ENCODE peak calls at places on chromosomes 4 and X, in four cellular contexts. B is upper lobe of right lung, Z is esophagus squamous epithelium, C is tibial nerve. X is an unnamed sample.

GRCh38 chr4:142984871-142985585 is 138.9 kb upstream of the INPP4B start:
- DNase-seq in Z (no peak), B (no peak), C (no peak), X (no peak)

GRCh38 chr4:145843148-145843547 is 95.5 kb downstream of the ZNF827 start:
- DNase-seq in B (no peak), C (no peak), Z (no peak), X (no peak)

GRCh38 chrX:136608295-136608933 is 39.5 kb upstream of the CD40LG start:
- DNase-seq in Z (no peak), B (peak; percentile 61), C (peak; percentile 5), X (peak; percentile 15)

GRCh38 chrX:24398766-24399165 is 38.3 kb downstream of the SUPT20HL1 start:
- DNase-seq in C (no peak), Z (no peak), B (no peak), X (no peak)

GRCh38 chrX:38634665-38635064 is 73.3 kb downstream of the TSPAN7 start:
- DNase-seq in C (no peak), Z (no peak), B (no peak), X (no peak)

GRCh38 chrX:10507181-10507580 is 113.2 kb downstream of the MID1 start:
- DNase-seq in Z (no peak), C (no peak), B (no peak), X (no peak)

GRCh38 chr4:168585168-168586091 is 88.6 kb downstream of the PALLD start:
- DNase-seq in C (peak; percentile 91), B (peak; percentile 76), Z (no peak), X (peak; percentile 83)

GRCh38 chr4:122764808-122765189 is 32.3 kb downstream of the BBS12 start:
- DNase-seq in C (no peak), B (no peak), Z (no peak), X (no peak)

GRCh38 chr4:106315476-106315967 is 487 bp downstream of the TBCK start:
- DNase-seq in Z (peak; percentile 5), C (no peak), B (no peak), X (no peak)

GRCh38 chr4:1647432-1647831 is 36.7 kb downstream of the FAM53A start:
- DNase-seq in Z (no peak), B (no peak), C (no peak), X (no peak)

GRCh38 chr4:40484346-40484745 is 145.3 kb downstream of the RBM47 start:
- DNase-seq in C (no peak), Z (no peak), B (no peak), X (no peak)

GRCh38 chrX:153755136-153755535 is 8.9 kb upstream of the PLXNB3 start:
- DNase-seq in Z (no peak), B (no peak), C (no peak), X (no peak)

GRCh38 chr4:105140684-105141490 is 5.8 kb upstream of the TET2 start:
- DNase-seq in Z (no peak), B (no peak), C (peak; percentile 43), X (no peak)

GRCh38 chrX:9495496-9495895 is 30.6 kb downstream of the TBL1X start:
- DNase-seq in B (no peak), C (no peak), Z (no peak), X (no peak)

GRCh38 chr4:168803727-168804126 is 206.3 kb downstream of the CBR4 start:
- DNase-seq in Z (no peak), C (no peak), B (no peak), X (no peak)

GRCh38 chrX:148133099-148133725 is 152.1 kb downstream of the FMR1NB start:
- DNase-seq in C (no peak), B (no peak), Z (no peak), X (no peak)

GRCh38 chr4:99655315-99656081 is 2.1 kb downstream of the C4orf54 start:
- DNase-seq in Z (no peak), B (no peak), C (no peak), X (peak; percentile 80)

GRCh38 chrX:1425381-1425780 is 27.3 kb downstream of the ASMTL start:
- DNase-seq in B (peak; percentile 5), C (no peak), Z (no peak), X (no peak)

GRCh38 chr4:163610642-163611041 is 116.2 kb downstream of the TMA16 start:
- DNase-seq in C (no peak), B (no peak), Z (no peak), X (no peak)
- H3K4me3 ChIP-seq in C (no peak overlapping the region), B (peak overlapping the region; percentile 45), Z (peak overlapping the region; percentile 9), X (peak overlapping the region; percentile 5)

GRCh38 chr4:7787681-7788141 is 151.9 kb downstream of the AFAP1 start:
- DNase-seq in Z (no peak), B (no peak), C (no peak), X (no peak)
- H3K36me3 ChIP-seq in Z (peaks cover 82% of the 10 kb centered on the region), B (peaks cover 8% of the 10 kb centered on the region), C (peaks cover 37% of the 10 kb centered on the region), X (peaks cover 8% of the 10 kb centered on the region)

GRCh38 chrX:154776753-154777152 is 14.1 kb downstream of the DKC1 start:
- DNase-seq in C (no peak), Z (no peak), B (no peak), X (no peak)
- H3K27ac ChIP-seq in C (no peak overlapping the region), Z (no peak overlapping the region), B (no peak overlapping the region), X (no peak overlapping the region)

GRCh38 chr4:137608085-137608484 is 75.8 kb upstream of the PCDH18 start:
- DNase-seq in C (peak; percentile 37), Z (no peak), B (no peak), X (peak; percentile 21)

GRCh38 chr4:137611998-137612700 is 79.9 kb upstream of the PCDH18 start:
- DNase-seq in Z (no peak), B (no peak), C (no peak), X (no peak)

GRCh38 chr4:137610960-137611359 is 78.7 kb upstream of the PCDH18 start:
- DNase-seq in B (no peak), Z (no peak), C (no peak), X (no peak)

GRCh38 chr4:137614491-137614890 is 82.2 kb upstream of the PCDH18 start:
- DNase-seq in Z (no peak), C (no peak), B (no peak), X (no peak)

GRCh38 chr4:137609693-137610450 is 77.6 kb upstream of the PCDH18 start:
- DNase-seq in C (no peak), Z (no peak), B (no peak), X (no peak)
- H3K4me3 ChIP-seq in C (no peak overlapping the region), Z (no peak overlapping the region), B (no peak overlapping the region), X (no peak overlapping the region)

DNA sequence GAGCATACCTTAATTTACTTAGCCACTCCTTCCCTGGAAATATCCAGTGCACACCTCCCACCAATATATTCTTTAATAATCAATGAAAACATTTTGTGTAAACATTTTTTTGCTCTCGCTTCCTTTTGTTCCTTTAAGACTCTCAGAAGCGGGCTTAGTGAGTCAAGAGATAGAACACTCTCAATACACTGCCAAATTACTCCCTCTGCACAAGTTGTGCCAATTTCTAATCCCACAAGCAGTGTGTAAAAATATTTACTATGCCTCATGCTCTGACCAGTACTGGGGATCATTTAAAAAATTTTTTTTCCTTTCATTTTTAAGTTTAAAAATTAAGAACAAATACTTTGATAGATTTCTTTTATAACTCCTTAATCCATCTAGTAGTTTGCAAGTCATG is 5.1 kb downstream of the MORF4L2 start:
- DNase-seq in B (no peak), Z (no peak), C (no peak), X (no peak)
- H3K36me3 ChIP-seq in B (peaks cover 77% of the 10 kb centered on the region), Z (peaks cover 84% of the 10 kb centered on the region), C (peaks cover 39% of the 10 kb centered on the region), X (peaks cover 30% of the 10 kb centered on the region)

GRCh38 chr4:114600066-114600552 is 1.5 kb downstream of the UGT8 start:
- DNase-seq in C (no peak), B (no peak), Z (no peak), X (no peak)

GRCh38 chr4:114599231-114600065 is 841 bp downstream of the UGT8 start:
- DNase-seq in C (no peak), B (peak; percentile 68), Z (peak; percentile 2), X (no peak)

GRCh38 chr4:114598191-114599121 is at the start of gene UGT8:
- DNase-seq in B (peak; percentile 85), Z (peak; percentile 0), C (no peak), X (no peak)

GRCh38 chr4:114595207-114595606 is 3.4 kb upstream of the UGT8 start:
- DNase-seq in B (no peak), C (no peak), Z (no peak), X (no peak)

DNA sequence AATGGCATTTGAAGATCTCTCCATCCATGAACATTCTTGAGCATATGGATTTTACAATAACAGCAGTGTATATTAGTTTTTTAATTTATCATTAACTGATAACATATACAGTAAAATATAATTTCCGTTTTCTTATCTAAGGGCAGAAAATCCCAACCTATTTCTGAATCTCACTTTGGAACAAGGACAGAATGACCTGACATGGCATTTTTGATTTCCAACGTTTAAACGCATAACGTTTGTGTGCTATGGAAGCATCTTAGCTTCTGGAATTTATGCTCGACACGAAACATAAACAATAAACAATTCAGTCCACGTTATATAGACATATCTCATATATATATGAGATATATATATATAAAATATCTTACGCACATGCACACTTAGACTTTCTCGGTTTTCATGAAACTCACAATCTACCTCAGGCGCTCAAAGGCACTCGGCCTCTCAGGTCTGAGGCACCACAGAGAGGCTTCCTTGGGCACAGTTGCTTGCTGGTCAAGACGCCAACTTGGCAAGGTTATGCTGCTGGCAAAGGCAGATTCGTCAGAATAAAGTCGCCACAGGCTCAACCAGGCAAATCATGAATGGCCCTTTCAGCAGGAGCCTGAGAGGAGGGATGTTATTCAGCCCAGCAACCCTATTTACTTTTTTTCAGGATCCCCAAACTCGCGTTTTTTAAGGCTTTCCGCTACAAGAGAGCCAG is 1.0 kb upstream of the UGT8 start:
- DNase-seq in Z (no peak), C (no peak), B (no peak), X (no peak)
- H3K27ac ChIP-seq in Z (no peak overlapping the region), C (peak overlapping the region; percentile 83), B (no peak overlapping the region), X (no peak overlapping the region)

DNA sequence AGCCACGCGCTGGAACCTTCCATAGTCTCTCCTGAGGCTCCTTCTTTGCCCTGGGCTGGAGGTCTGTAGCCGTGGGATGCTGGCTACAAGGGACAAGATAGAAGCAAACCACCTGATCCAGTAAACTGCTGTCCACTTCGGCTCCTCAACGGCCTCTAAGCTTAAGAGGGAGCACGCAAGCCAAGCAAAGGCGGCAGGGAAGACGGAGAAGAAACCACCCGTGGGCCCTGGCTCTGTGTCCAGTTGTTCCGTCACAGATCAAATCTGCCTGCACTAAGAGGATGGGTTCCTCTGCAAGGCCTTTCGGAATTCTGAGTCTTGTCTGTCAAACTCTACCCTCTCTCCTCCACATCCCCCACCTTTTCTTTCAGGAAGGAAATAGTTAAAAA is 401 bp upstream of the EDNRA start:
- DNase-seq in B (no peak), C (no peak), Z (no peak), X (no peak)
- H3K4me3 ChIP-seq in B (peak overlapping the region; percentile 58), C (peak overlapping the region; percentile 36), Z (peak overlapping the region; percentile 59), X (peak overlapping the region; percentile 49)

DNA sequence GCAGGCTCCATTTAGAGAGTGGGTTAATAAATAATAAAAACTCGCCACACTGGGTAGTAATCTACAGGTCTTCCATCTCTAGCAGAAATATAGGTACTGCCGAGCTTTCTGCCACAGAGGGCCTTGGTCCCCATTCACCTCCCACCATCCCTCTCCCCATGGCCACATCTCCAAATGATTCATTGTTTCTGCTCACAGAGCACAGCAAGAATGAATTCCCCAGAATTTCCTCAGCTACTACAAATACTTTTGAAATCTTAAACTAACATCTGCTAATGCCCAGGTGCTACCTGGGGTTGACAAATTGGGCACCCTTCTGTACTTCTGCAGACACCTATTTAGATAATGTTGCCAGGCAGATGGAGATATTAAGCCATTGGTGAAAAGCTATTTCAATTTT is 5.1 kb downstream of the PHEX start:
- DNase-seq in Z (no peak), C (no peak), B (no peak), X (no peak)
- H3K36me3 ChIP-seq in Z (no peaks in the 10 kb centered on the region), C (no peaks in the 10 kb centered on the region), B (no peaks in the 10 kb centered on the region), X (no peaks in the 10 kb centered on the region)